ENCODE peak calls at places on chromosome 13, in four cellular contexts. D is HFFc6, O is neural progenitor cell, G is astrocyte of the spinal cord. C is an unnamed sample.

GRCh38 chr13:22135446-22135845 is 464.6 kb downstream of the FGF9 start:
- DNase-seq in G (no peak), D (no peak), O (no peak), C (no peak)

GRCh38 chr13:21557995-21558394 is 46.0 kb downstream of the MICU2 start:
- DNase-seq in D (peak; percentile 33), O (peak; percentile 59), G (no peak), C (no peak)

GRCh38 chr13:85441364-85441763 is 357.9 kb downstream of the SLITRK6 start:
- DNase-seq in G (no peak), D (no peak), O (no peak), C (no peak)

GRCh38 chr13:114002771-114003321 is 29.0 kb upstream of the C13orf46 start:
- DNase-seq in G (no peak), D (no peak), O (no peak), C (no peak)

GRCh38 chr13:39682788-39683187 is 27.3 kb downstream of the COG6 start:
- DNase-seq in O (no peak), G (no peak), D (no peak), C (no peak)

GRCh38 chr13:74675185-74675584 is 541.0 kb upstream of the KLF12 start:
- DNase-seq in O (no peak), G (peak; percentile 15), D (no peak), C (no peak)

GRCh38 chr13:74770361-74770760 is 636.2 kb upstream of the KLF12 start:
- DNase-seq in D (peak; percentile 93), G (peak; percentile 87), O (no peak), C (no peak)

GRCh38 chr13:72565893-72566292 is 161.5 kb downstream of the MZT1 start:
- DNase-seq in G (peak; percentile 49), O (peak; percentile 65), D (peak; percentile 10), C (peak; percentile 5)

GRCh38 chr13:39385621-39386231 is 217.3 kb downstream of the LHFPL6 start:
- DNase-seq in O (peak; percentile 83), G (peak; percentile 83), D (no peak), C (no peak)

DNA sequence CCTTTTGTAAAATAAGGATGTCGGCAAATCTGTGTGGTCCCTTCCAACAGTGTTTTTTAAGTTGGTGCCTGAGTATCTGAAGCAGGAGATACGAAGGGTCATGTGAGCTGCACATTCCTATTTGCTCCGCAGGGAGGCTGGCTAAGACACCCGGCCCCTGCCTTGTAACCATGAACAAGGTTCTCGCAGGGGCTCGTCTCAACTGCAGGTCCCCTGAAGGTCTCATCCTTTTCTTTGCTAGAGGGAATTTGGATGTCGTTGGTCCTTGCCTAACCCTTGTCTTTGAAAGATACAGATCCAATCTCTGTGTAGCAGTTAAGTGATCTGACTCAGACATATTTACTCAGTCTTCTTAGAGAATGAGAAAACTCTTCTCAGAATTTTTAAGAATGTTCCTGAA is 64.4 kb downstream of the LRCH1 start:
- DNase-seq in O (no peak), D (no peak), G (no peak), C (no peak)
- TF ChIP-seq CTCF in O (no peak), D (no peak), G (no peak), C (no peak)

GRCh38 chr13:81487151-81487550 is 1146.2 kb upstream of the SPRY2 start:
- DNase-seq in D (no peak), O (peak; percentile 76), G (peak; percentile 7), C (peak; percentile 28)
- TF ChIP-seq CTCF in D (no peak), O (peak; percentile 73), G (peak; percentile 25), C (peak; percentile 47)

GRCh38 chr13:51934461-51935087 is 72.8 kb downstream of the CCDC70 start:
- DNase-seq in G (no peak), O (no peak), D (no peak), C (no peak)

GRCh38 chr13:51938454-51938853 is 72.8 kb downstream of the ATP7B start:
- DNase-seq in G (no peak), D (no peak), O (no peak), C (no peak)

GRCh38 chr13:51937320-51938290 is 73.6 kb downstream of the ATP7B start:
- DNase-seq in O (no peak), G (no peak), D (no peak), C (no peak)

GRCh38 chr13:51933466-51934058 is 71.8 kb downstream of the CCDC70 start:
- DNase-seq in G (no peak), D (no peak), O (no peak), C (no peak)

DNA sequence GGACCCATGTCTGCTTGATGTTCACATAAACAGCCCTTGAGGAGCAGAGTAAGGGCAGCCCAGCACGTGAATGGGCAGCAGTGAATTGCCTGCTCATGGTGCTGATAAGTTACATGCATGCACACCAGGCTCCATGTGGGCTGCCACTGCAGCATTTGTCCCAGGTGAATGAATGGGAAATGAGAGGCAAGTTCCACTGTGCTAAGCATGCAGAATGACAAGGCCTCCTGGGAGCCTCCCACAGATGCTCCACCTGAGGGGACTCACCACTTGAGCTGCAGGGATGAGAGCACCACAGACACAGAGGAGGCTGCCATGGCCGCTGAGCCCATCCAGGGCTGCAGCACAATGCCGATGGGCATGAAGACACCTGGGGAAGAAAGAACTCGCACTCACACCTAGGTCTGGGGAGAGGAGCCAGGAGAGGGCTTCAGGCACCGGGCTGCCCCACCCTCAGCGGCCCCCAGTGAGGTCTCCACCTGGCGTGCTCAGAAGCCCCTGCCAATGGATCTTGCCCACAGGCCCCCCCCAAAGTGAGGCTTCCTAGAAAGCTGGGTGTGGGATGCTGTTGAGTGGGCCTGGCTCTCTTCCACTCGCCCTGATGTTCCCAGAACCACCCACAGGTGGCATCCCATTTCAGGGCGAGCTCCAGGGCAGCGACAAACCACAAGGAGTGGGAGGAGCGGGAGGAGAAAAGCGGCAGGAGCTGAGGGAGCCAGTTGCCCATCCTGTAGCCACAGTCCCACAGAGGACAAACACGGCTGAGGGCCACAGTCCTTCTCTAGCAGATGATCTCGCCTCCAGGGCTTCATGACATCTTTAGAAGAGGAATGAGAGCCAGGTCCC is 73.8 kb downstream of the CCDC70 start:
- DNase-seq in G (no peak), D (peak; percentile 3), O (peak; percentile 61), C (peak; percentile 26)
- TF ChIP-seq CTCF in G (peak; percentile 26), D (peak; percentile 65), O (peak; percentile 58), C (peak; percentile 39)

DNA sequence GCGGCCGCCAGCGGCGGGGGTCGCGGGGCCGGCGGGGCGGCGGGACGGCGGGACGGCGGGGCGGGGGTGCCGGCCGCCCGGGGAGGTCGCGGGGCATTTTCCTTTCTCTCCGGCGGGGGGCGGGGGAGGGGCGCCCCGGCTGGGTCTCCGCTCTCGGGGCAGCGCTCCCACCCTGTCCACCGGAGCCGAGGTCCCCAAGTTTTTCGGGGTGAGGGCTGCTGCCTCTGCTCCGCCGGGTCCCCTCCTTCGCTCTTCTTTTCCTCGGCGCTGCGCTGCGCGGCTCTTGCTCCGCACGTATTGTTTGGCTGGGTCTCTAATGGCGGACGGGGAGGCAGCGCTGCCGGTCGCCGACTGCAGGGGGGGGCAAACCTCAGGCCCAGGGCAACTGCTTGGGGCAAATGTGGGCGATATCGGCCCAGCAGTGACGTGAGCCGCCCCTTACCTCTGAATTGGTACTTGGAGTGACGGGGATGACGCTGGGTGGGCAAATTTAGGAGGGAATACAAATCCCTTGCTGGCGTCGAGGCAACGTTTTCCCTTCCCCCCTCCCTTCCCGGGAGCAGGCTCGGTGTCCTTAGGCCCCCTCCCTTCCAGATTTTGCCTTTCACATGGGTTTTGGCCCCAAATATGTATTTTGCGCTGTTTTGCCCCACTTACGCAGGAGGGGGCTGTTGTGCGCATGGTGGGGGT is 759 bp downstream of the ZMYM2 start:
- DNase-seq in G (peak; percentile 48), O (peak; percentile 81), D (peak; percentile 24), C (peak; percentile 58)
- TF ChIP-seq CTCF in G (no peak), O (no peak), D (no peak), C (no peak)

DNA sequence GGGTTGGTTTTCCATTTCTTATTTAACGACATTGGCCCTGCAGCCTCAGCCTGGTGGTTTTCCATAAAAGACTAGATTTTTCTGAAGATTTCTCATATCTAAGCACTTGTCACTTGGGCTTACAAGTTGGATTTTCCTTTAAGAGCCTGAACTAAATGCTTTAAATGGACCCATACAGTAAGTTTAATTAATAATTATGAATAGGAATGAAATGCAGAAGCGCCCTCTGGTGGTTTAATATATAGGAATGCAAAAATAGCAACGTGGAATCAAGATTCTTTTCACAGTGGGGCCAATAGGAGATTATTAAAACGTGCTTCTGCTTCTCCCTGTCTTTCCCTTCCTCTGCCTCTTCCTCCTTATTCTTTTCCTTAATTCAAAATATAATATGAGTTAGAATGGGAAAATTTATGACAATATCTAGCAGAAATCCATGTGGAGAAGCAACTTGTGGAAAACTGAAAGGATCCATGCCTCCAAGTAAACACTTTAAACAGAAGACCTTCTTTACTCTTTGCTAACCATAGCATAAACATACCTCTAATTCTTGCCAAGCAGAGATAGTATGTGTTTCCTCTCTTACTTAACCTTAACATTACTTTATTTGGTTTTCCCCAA is 324.0 kb downstream of the GPC5 start:
- DNase-seq in D (peak; percentile 2), O (peak; percentile 36), G (peak; percentile 49), C (no peak)
- TF ChIP-seq CTCF in D (peak; percentile 77), O (peak; percentile 78), G (peak; percentile 48), C (peak; percentile 66)

DNA sequence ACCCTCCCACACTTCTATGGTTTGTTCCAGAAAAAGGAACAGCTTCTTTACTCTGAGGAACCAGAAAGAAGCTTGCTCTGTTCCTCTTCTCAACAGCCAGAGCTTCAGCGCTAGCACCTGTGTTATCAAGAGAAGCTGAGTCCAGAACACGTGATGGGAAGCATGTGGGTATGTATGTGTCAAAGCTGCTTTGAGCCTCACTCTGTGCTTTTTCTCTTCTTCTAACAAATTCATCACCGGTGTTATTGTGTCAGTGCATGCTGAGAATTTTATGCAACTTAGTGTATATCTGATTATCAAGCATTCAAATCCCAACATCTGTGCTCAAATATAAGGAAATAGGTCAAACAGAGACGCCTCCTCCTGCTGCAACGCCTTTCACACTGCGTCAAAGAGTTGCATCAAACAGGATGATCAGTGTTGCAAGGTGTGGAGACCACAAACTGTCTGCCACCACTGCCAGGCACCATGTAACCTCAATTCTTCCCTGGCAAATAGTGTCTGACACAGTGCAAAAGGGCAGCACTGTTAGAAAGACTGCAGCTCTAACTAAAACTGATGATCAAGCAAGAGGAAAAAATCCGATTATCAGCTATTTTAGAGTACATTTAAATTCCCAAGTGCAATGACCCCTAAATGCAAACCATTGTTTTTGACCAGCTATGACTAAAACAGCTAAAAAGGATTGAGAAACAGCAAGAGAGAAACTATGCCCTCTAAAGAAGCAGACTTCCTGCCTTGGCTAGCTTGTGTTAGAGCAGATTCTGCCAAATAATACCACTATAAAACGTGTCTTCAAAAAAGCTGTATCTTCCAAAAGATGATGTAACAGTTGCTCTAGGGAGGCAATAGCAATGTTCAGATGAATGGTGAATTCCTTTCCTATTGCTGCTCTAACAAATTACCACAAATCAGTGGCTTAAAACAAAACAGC is 84.1 kb downstream of the LRRC63 start:
- DNase-seq in O (no peak), G (peak; percentile 95), D (peak; percentile 94), C (no peak)
- TF ChIP-seq CTCF in O (no peak), G (no peak), D (no peak), C (no peak)

DNA sequence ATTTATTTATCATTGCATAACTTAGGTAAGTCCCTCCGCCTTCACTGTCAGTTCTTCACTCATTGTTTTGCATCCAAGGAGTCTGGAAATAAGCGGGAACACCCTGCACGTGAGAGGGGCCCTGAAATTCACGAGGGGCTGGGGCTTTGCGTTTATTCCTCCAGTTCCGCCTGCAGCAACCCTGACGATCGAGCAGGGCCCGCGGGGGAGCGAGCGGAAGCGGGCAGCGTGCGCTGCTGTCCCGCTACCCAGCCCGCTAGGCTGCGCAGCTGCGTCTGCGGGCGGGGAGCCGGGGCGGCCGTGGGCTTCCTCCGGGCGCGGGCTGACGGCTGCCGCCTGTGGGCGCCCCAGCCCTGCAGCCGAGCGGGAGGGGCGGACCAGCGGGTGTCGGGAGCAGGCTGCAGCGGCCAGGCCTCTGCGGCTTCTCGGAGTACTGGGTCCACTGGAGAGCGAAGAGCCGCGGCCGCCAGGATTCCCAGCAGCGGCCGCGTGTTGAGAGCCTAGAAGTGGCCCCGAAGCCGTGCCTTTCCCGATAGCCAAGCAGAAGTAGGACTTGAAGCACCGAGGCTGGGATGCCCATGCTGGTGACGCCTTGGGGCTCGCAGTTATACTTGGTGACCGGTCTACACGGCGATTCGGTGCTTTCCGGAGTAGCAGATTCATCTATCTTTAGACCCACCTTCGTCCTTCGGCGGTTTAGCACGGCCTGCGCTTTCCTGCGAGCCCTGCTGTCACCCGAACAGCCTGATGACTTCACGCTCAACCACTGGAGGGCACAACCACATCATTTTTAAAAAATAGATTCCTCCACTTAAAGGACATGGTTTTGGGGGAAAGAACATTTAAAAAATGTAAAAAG is 32.9 kb upstream of the SACS start:
- DNase-seq in D (peak; percentile 80), O (peak; percentile 85), G (peak; percentile 89), C (peak; percentile 68)
- TF ChIP-seq CTCF in D (peak; percentile 77), O (peak; percentile 65), G (peak; percentile 64), C (peak; percentile 48)

C was measured in nephron progenitor cell.